ENCODE peak calls at places on chromosomes 1 and 21, in eight cellular contexts. One of them, this sample, is unnamed.

GRCh38 chr21:44903054-44903685 is 17.5 kb downstream of the ITGB2 start:
- DNase-seq in left lung: peak; percentile 83
- DNase-seq in brain microvascular endothelial cell: no peak
- DNase-seq in RWPE1: no peak
- DNase-seq in coronary artery: no peak
- DNase-seq in foreskin fibroblast: no peak
- DNase-seq in activated B cell treated with CpG ODN at 0.5 μM for 24 hours: no peak
- DNase-seq in AG04449: no peak
- DNase-seq in this sample: no peak

GRCh38 chr1:52825868-52826267 is 16.7 kb upstream of the ZYG11A start:
- DNase-seq in left lung: no peak
- DNase-seq in brain microvascular endothelial cell: no peak
- DNase-seq in RWPE1: peak; percentile 17
- DNase-seq in coronary artery: no peak
- DNase-seq in foreskin fibroblast: no peak
- DNase-seq in activated B cell treated with CpG ODN at 0.5 μM for 24 hours: no peak
- DNase-seq in AG04449: no peak
- DNase-seq in this sample: no peak

GRCh38 chr1:235018161-235018560 is 110.5 kb downstream of the TOMM20 start:
- DNase-seq in left lung: no peak
- DNase-seq in brain microvascular endothelial cell: peak; percentile 98
- DNase-seq in RWPE1: peak; percentile 86
- DNase-seq in coronary artery: no peak
- DNase-seq in foreskin fibroblast: peak; percentile 96
- DNase-seq in activated B cell treated with CpG ODN at 0.5 μM for 24 hours: no peak
- DNase-seq in AG04449: peak; percentile 95
- DNase-seq in this sample: no peak

GRCh38 chr1:205545991-205546390 is 41.5 kb downstream of the CDK18 start:
- DNase-seq in left lung: no peak
- DNase-seq in brain microvascular endothelial cell: no peak
- DNase-seq in RWPE1: no peak
- DNase-seq in coronary artery: no peak
- DNase-seq in foreskin fibroblast: no peak
- DNase-seq in activated B cell treated with CpG ODN at 0.5 μM for 24 hours: no peak
- DNase-seq in AG04449: no peak
- DNase-seq in this sample: no peak

GRCh38 chr1:64095832-64096231 is 107.6 kb upstream of the UBE2U start:
- DNase-seq in left lung: no peak
- DNase-seq in brain microvascular endothelial cell: no peak
- DNase-seq in RWPE1: no peak
- DNase-seq in coronary artery: no peak
- DNase-seq in foreskin fibroblast: no peak
- DNase-seq in activated B cell treated with CpG ODN at 0.5 μM for 24 hours: no peak
- DNase-seq in AG04449: no peak
- DNase-seq in this sample: no peak

GRCh38 chr1:231550448-231550781 is 21.9 kb downstream of the TSNAX start:
- DNase-seq in left lung: no peak
- DNase-seq in brain microvascular endothelial cell: no peak
- DNase-seq in RWPE1: peak; percentile 23
- DNase-seq in coronary artery: no peak
- DNase-seq in foreskin fibroblast: no peak
- DNase-seq in activated B cell treated with CpG ODN at 0.5 μM for 24 hours: no peak
- DNase-seq in AG04449: no peak
- DNase-seq in this sample: no peak

GRCh38 chr1:6962956-6963915 is 178.0 kb downstream of the CAMTA1 start:
- DNase-seq in left lung: no peak
- DNase-seq in brain microvascular endothelial cell: no peak
- DNase-seq in RWPE1: peak; percentile 62
- DNase-seq in coronary artery: no peak
- DNase-seq in foreskin fibroblast: no peak
- DNase-seq in activated B cell treated with CpG ODN at 0.5 μM for 24 hours: no peak
- DNase-seq in AG04449: no peak
- DNase-seq in this sample: no peak

GRCh38 chr1:154791292-154792278 is 78.5 kb downstream of the KCNN3 start:
- DNase-seq in left lung: no peak
- DNase-seq in brain microvascular endothelial cell: peak; percentile 16
- DNase-seq in RWPE1: peak; percentile 59
- DNase-seq in coronary artery: no peak
- DNase-seq in foreskin fibroblast: peak; percentile 29
- DNase-seq in activated B cell treated with CpG ODN at 0.5 μM for 24 hours: no peak
- DNase-seq in AG04449: no peak
- DNase-seq in this sample: no peak

GRCh38 chr21:29504751-29505321 is 206.1 kb downstream of the BACH1 start:
- DNase-seq in left lung: no peak
- DNase-seq in brain microvascular endothelial cell: peak; percentile 78
- DNase-seq in RWPE1: peak; percentile 5
- DNase-seq in coronary artery: no peak
- DNase-seq in foreskin fibroblast: peak; percentile 37
- DNase-seq in activated B cell treated with CpG ODN at 0.5 μM for 24 hours: no peak
- DNase-seq in AG04449: peak; percentile 64
- DNase-seq in this sample: no peak

GRCh38 chr1:150061632-150062101 is 5.9 kb upstream of the VPS45 start:
- DNase-seq in left lung: no peak
- DNase-seq in brain microvascular endothelial cell: peak; percentile 47
- DNase-seq in RWPE1: peak; percentile 20
- DNase-seq in coronary artery: no peak
- DNase-seq in foreskin fibroblast: peak; percentile 71
- DNase-seq in activated B cell treated with CpG ODN at 0.5 μM for 24 hours: no peak
- DNase-seq in AG04449: peak; percentile 82
- DNase-seq in this sample: no peak

GRCh38 chr1:209248649-209249279 is 334.8 kb upstream of the CAMK1G start:
- DNase-seq in left lung: no peak
- DNase-seq in brain microvascular endothelial cell: peak; percentile 73
- DNase-seq in RWPE1: peak; percentile 78
- DNase-seq in coronary artery: no peak
- DNase-seq in foreskin fibroblast: peak; percentile 31
- DNase-seq in activated B cell treated with CpG ODN at 0.5 μM for 24 hours: no peak
- DNase-seq in AG04449: no peak
- DNase-seq in this sample: peak; percentile 32

GRCh38 chr1:166069390-166069789 is 97.4 kb downstream of the FAM78B start:
- DNase-seq in left lung: no peak
- DNase-seq in brain microvascular endothelial cell: no peak
- DNase-seq in RWPE1: no peak
- DNase-seq in coronary artery: no peak
- DNase-seq in foreskin fibroblast: no peak
- DNase-seq in activated B cell treated with CpG ODN at 0.5 μM for 24 hours: no peak
- DNase-seq in AG04449: no peak
- DNase-seq in this sample: no peak

GRCh38 chr1:73644198-73644597 is 553.8 kb downstream of the LRRIQ3 start:
- DNase-seq in left lung: no peak
- DNase-seq in brain microvascular endothelial cell: no peak
- DNase-seq in RWPE1: no peak
- DNase-seq in coronary artery: no peak
- DNase-seq in foreskin fibroblast: no peak
- DNase-seq in activated B cell treated with CpG ODN at 0.5 μM for 24 hours: no peak
- DNase-seq in AG04449: no peak
- DNase-seq in this sample: no peak

GRCh38 chr21:38887062-38887686 is 81.4 kb downstream of the ETS2 start:
- DNase-seq in left lung: no peak
- DNase-seq in brain microvascular endothelial cell: no peak
- DNase-seq in RWPE1: no peak
- DNase-seq in coronary artery: no peak
- DNase-seq in foreskin fibroblast: no peak
- DNase-seq in activated B cell treated with CpG ODN at 0.5 μM for 24 hours: no peak
- DNase-seq in AG04449: no peak
- DNase-seq in this sample: no peak
- TF ChIP-seq CTCF in left lung: no peak
- TF ChIP-seq CTCF in brain microvascular endothelial cell: no peak
- TF ChIP-seq CTCF in RWPE1: no peak
- TF ChIP-seq CTCF in coronary artery: no peak
- TF ChIP-seq CTCF in foreskin fibroblast: no peak
- TF ChIP-seq CTCF in activated B cell treated with CpG ODN at 0.5 μM for 24 hours: no peak
- TF ChIP-seq CTCF in AG04449: no peak
- TF ChIP-seq CTCF in this sample: no peak

GRCh38 chr1:100545855-100546254 is 7.9 kb downstream of the GPR88 start:
- DNase-seq in left lung: no peak
- DNase-seq in brain microvascular endothelial cell: no peak
- DNase-seq in RWPE1: no peak
- DNase-seq in coronary artery: no peak
- DNase-seq in foreskin fibroblast: no peak
- DNase-seq in activated B cell treated with CpG ODN at 0.5 μM for 24 hours: no peak
- DNase-seq in AG04449: no peak
- DNase-seq in this sample: no peak

GRCh38 chr1:100544791-100545190 is 6.9 kb downstream of the GPR88 start:
- DNase-seq in left lung: no peak
- DNase-seq in brain microvascular endothelial cell: no peak
- DNase-seq in RWPE1: no peak
- DNase-seq in coronary artery: no peak
- DNase-seq in foreskin fibroblast: no peak
- DNase-seq in activated B cell treated with CpG ODN at 0.5 μM for 24 hours: no peak
- DNase-seq in AG04449: no peak
- DNase-seq in this sample: no peak

GRCh38 chr1:100542264-100542663 is 4.3 kb downstream of the GPR88 start:
- DNase-seq in left lung: no peak
- DNase-seq in brain microvascular endothelial cell: no peak
- DNase-seq in RWPE1: no peak
- DNase-seq in coronary artery: no peak
- DNase-seq in foreskin fibroblast: no peak
- DNase-seq in activated B cell treated with CpG ODN at 0.5 μM for 24 hours: no peak
- DNase-seq in AG04449: no peak
- DNase-seq in this sample: no peak

GRCh38 chr1:100539836-100540536 is 2.0 kb downstream of the GPR88 start:
- DNase-seq in left lung: peak; percentile 79
- DNase-seq in brain microvascular endothelial cell: no peak
- DNase-seq in RWPE1: no peak
- DNase-seq in coronary artery: no peak
- DNase-seq in foreskin fibroblast: peak; percentile 10
- DNase-seq in activated B cell treated with CpG ODN at 0.5 μM for 24 hours: no peak
- DNase-seq in AG04449: no peak
- DNase-seq in this sample: no peak

GRCh38 chr1:100543640-100544039 is 5.7 kb downstream of the GPR88 start:
- DNase-seq in left lung: no peak
- DNase-seq in brain microvascular endothelial cell: no peak
- DNase-seq in RWPE1: peak; percentile 19
- DNase-seq in coronary artery: no peak
- DNase-seq in foreskin fibroblast: no peak
- DNase-seq in activated B cell treated with CpG ODN at 0.5 μM for 24 hours: no peak
- DNase-seq in AG04449: no peak
- DNase-seq in this sample: no peak
- TF ChIP-seq CTCF in left lung: peak; percentile 14
- TF ChIP-seq CTCF in brain microvascular endothelial cell: peak; percentile 42
- TF ChIP-seq CTCF in RWPE1: no peak
- TF ChIP-seq CTCF in coronary artery: no peak
- TF ChIP-seq CTCF in foreskin fibroblast: no peak
- TF ChIP-seq CTCF in activated B cell treated with CpG ODN at 0.5 μM for 24 hours: no peak
- TF ChIP-seq CTCF in AG04449: no peak
- TF ChIP-seq CTCF in this sample: peak; percentile 52

DNA sequence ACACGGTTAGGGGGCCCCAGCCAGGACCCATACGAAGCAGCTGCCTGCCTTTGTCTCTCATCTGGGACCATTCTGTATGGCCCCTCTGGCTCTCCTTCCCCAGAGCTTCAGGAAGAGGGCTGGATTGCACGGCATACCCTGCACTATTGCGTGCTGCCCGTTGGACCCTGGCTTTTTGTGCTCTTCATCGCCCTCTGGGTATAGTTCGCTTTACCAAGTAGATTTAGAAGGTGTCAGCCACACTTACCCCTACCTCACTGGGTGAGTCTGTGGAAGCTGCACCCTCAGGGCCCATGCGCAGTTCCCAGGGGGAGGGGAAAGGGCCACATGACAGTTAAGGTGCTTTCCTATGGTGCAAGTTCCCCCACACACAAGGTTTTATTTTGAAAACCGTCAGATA is 7.2 kb downstream of the NAV1 start:
- DNase-seq in left lung: no peak
- DNase-seq in brain microvascular endothelial cell: no peak
- DNase-seq in RWPE1: no peak
- DNase-seq in coronary artery: no peak
- DNase-seq in foreskin fibroblast: no peak
- DNase-seq in activated B cell treated with CpG ODN at 0.5 μM for 24 hours: no peak
- DNase-seq in AG04449: no peak
- DNase-seq in this sample: no peak
- TF ChIP-seq CTCF in left lung: no peak
- TF ChIP-seq CTCF in brain microvascular endothelial cell: peak; percentile 26
- TF ChIP-seq CTCF in RWPE1: no peak
- TF ChIP-seq CTCF in coronary artery: no peak
- TF ChIP-seq CTCF in foreskin fibroblast: no peak
- TF ChIP-seq CTCF in activated B cell treated with CpG ODN at 0.5 μM for 24 hours: no peak
- TF ChIP-seq CTCF in AG04449: no peak
- TF ChIP-seq CTCF in this sample: peak; percentile 31

GRCh38 chr21:43332461-43332860 is 94.5 kb downstream of the SIK1 start:
- DNase-seq in left lung: no peak
- DNase-seq in brain microvascular endothelial cell: no peak
- DNase-seq in RWPE1: no peak
- DNase-seq in coronary artery: no peak
- DNase-seq in foreskin fibroblast: no peak
- DNase-seq in activated B cell treated with CpG ODN at 0.5 μM for 24 hours: no peak
- DNase-seq in AG04449: no peak
- DNase-seq in this sample: no peak

GRCh38 chr21:43334214-43334958 is 92.5 kb downstream of the SIK1 start:
- DNase-seq in left lung: peak; percentile 44
- DNase-seq in brain microvascular endothelial cell: no peak
- DNase-seq in RWPE1: no peak
- DNase-seq in coronary artery: no peak
- DNase-seq in foreskin fibroblast: no peak
- DNase-seq in activated B cell treated with CpG ODN at 0.5 μM for 24 hours: no peak
- DNase-seq in AG04449: no peak
- DNase-seq in this sample: no peak

GRCh38 chr21:43331962-43332458 is 94.9 kb downstream of the SIK1 start:
- DNase-seq in left lung: peak; percentile 70
- DNase-seq in brain microvascular endothelial cell: peak; percentile 99
- DNase-seq in RWPE1: no peak
- DNase-seq in coronary artery: no peak
- DNase-seq in foreskin fibroblast: peak; percentile 61
- DNase-seq in activated B cell treated with CpG ODN at 0.5 μM for 24 hours: no peak
- DNase-seq in AG04449: peak; percentile 81
- DNase-seq in this sample: no peak

GRCh38 chr21:43332872-43333300 is 94.0 kb downstream of the SIK1 start:
- DNase-seq in left lung: peak; percentile 35
- DNase-seq in brain microvascular endothelial cell: no peak
- DNase-seq in RWPE1: no peak
- DNase-seq in coronary artery: no peak
- DNase-seq in foreskin fibroblast: no peak
- DNase-seq in activated B cell treated with CpG ODN at 0.5 μM for 24 hours: no peak
- DNase-seq in AG04449: no peak
- DNase-seq in this sample: no peak

DNA sequence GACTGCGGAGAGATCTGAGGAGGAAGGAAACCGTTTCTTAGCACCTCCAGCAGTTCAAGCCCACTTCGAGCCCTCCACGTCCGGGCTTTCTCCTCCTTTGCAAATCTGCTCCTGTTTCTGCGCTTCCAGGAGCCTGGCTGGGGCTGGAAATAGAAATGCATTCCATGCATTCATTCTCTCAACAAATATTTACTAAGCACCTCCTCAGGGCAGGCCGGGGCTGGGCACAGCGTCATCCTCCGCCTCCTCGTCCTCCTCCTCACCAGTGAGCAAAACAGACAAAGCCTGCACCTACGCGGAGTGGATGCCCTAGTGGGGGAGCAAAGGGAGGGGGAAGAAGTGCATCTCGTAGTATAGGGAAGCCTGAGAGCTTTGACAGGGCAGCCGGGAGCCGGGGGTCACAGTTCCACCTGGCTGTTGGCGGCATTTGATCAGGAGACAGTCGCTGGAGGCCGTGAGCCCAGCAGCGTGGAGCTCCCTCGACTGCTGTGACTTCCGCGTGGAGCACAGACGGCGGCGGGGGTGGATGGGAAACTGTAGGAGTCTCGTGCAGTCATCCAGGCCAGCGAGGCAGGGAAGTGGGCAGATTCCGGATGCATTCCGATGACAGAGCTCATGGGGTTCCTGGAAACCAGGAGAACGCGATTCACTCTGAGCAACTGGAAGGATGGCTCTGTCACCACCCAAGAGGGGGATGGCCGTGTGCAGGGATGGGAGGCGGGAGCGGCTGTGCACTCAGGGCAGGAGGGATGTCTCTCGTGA is 93.4 kb downstream of the SIK1 start:
- DNase-seq in left lung: peak; percentile 83
- DNase-seq in brain microvascular endothelial cell: peak; percentile 93
- DNase-seq in RWPE1: peak; percentile 75
- DNase-seq in coronary artery: no peak
- DNase-seq in foreskin fibroblast: peak; percentile 91
- DNase-seq in activated B cell treated with CpG ODN at 0.5 μM for 24 hours: no peak
- DNase-seq in AG04449: peak; percentile 79
- DNase-seq in this sample: no peak
- TF ChIP-seq CTCF in left lung: no peak
- TF ChIP-seq CTCF in brain microvascular endothelial cell: no peak
- TF ChIP-seq CTCF in RWPE1: no peak
- TF ChIP-seq CTCF in coronary artery: no peak
- TF ChIP-seq CTCF in foreskin fibroblast: no peak
- TF ChIP-seq CTCF in activated B cell treated with CpG ODN at 0.5 μM for 24 hours: no peak
- TF ChIP-seq CTCF in AG04449: no peak
- TF ChIP-seq CTCF in this sample: no peak